ENCODE peak calls at places on chromosomes 11 and 22, in eight cellular contexts. E, L, O, I, F, C, R and K are unnamed samples.

GRCh38 chr11:13433437-13433836 is 29.6 kb downstream of the BTBD10 start:
- DNase-seq in E (no peak), L (no peak), O (no peak), I (no peak), F (no peak), C (no peak), R (no peak), K (no peak)

GRCh38 chr22:17890892-17891291 is 116.6 kb upstream of the BID start:
- DNase-seq in E (no peak), L (no peak), O (no peak), I (no peak), F (no peak), C (no peak), R (no peak), K (no peak)

GRCh38 chr11:46697303-46697702 is 3.1 kb downstream of the ARHGAP1 start:
- DNase-seq in E (peak), L (no peak), O (no peak), I (peak), F (no peak), C (no peak), R (no peak), K (no peak)

GRCh38 chr11:111206472-111206871 is 39.1 kb upstream of the POU2AF2 start:
- DNase-seq in E (peak), L (no peak), O (no peak), I (no peak), F (no peak), C (no peak), R (no peak), K (no peak)

GRCh38 chr22:50034126-50035081 is 21.8 kb upstream of the IL17REL start:
- DNase-seq in E (no peak), L (peak), O (no peak), I (no peak), F (no peak), C (no peak), R (no peak), K (no peak)

GRCh38 chr22:20904008-20904979 is 12.9 kb upstream of the CRKL start:
- DNase-seq in E (peak), L (no peak), O (no peak), I (no peak), F (no peak), C (no peak), R (no peak), K (no peak)

GRCh38 chr11:17779861-17780594 is 45.4 kb downstream of the KCNC1 start:
- DNase-seq in E (no peak), L (no peak), O (no peak), I (no peak), F (no peak), C (no peak), R (no peak), K (no peak)

GRCh38 chr22:17576475-17576874 is 13.2 kb downstream of the SLC25A18 start:
- DNase-seq in E (peak), L (no peak), O (no peak), I (no peak), F (no peak), C (no peak), R (no peak), K (no peak)

GRCh38 chr11:125701858-125702621 is 21.4 kb upstream of the ACRV1 start:
- DNase-seq in E (no peak), L (no peak), O (no peak), I (no peak), F (peak), C (no peak), R (no peak), K (no peak)

GRCh38 chr11:117177534-117178209 is 871 bp upstream of the SIDT2 start:
- DNase-seq in E (no peak), L (no peak), O (no peak), I (no peak), F (no peak), C (peak), R (no peak), K (no peak)

GRCh38 chr11:88849368-88849767 is 216.4 kb downstream of the GRM5 start:
- DNase-seq in E (no peak), L (no peak), O (no peak), I (no peak), F (no peak), C (no peak), R (no peak), K (no peak)

GRCh38 chr11:123168955-123169484 is 26.0 kb downstream of the CLMP start:
- DNase-seq in E (no peak), L (no peak), O (no peak), I (no peak), F (no peak), C (no peak), R (no peak), K (no peak)

GRCh38 chr11:35515224-35515623 is 10.2 kb downstream of the PAMR1 start:
- DNase-seq in E (peak), L (no peak), O (no peak), I (no peak), F (no peak), C (no peak), R (no peak), K (no peak)

GRCh38 chr22:21881841-21882753 is 14.7 kb upstream of the MAPK1 start:
- DNase-seq in E (no peak), L (no peak), O (no peak), I (no peak), F (no peak), C (no peak), R (no peak), K (no peak)

GRCh38 chr11:1051356-1052132 is 15.0 kb upstream of the MUC6 start:
- DNase-seq in E (no peak), L (no peak), O (peak), I (no peak), F (no peak), C (no peak), R (peak), K (no peak)
- TF ChIP-seq CTCF in E (no peak), L (no peak), O (no peak), I (no peak), F (no peak), C (no peak), R (no peak), K (peak)

GRCh38 chr22:23400286-23400981 is 179.7 kb downstream of the IGLL1 start:
- DNase-seq in E (no peak), L (no peak), O (peak), I (no peak), F (no peak), C (peak), R (peak), K (no peak)
- TF ChIP-seq CTCF in E (no peak), L (no peak), O (no peak), I (no peak), F (no peak), C (no peak), R (no peak), K (no peak)

GRCh38 chr11:62611705-62612365 is 740 bp downstream of the EML3 start:
- DNase-seq in E (peak), L (peak), O (no peak), I (peak), F (peak), C (peak), R (peak), K (peak)
- TF ChIP-seq CTCF in E (no peak), L (no peak), O (no peak), I (no peak), F (no peak), C (no peak), R (no peak), K (no peak)

DNA sequence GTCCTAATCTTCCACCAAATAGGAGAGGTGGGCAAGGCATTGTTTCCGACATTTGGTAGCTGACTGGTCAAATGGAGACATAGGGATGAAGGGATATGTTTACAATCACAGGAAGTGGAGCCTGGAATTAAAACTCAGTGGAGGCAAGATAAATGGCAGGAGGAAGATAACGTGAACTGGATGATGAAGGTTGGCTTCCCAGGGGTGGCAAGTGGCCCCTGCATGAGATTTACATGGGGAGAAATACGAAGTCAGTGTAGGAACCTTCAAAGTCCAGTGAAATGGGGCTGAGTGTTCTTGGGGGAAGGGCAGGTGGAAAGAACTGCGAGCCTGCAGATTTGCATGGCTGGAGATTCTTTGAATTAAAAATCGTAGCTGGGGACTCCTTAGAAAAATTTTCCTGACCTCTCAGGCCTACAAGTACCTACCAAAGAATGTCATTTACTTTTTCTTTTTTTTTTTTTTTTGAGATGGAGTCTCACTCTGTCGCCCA is 724 bp upstream of the FOXRED2 start:
- DNase-seq in E (no peak), L (no peak), O (no peak), I (no peak), F (no peak), C (no peak), R (no peak), K (no peak)
- TF ChIP-seq CTCF in E (no peak), L (no peak), O (no peak), I (no peak), F (no peak), C (no peak), R (no peak), K (no peak)